ENCODE peak calls at places on chromosomes 13 and 19, in nine cellular contexts. G is right lobe of liver; Y is esophagus squamous epithelium; I is CD4-positive, alpha-beta T cell; X is HepG2; J is AG09319; W is dorsolateral prefrontal cortex; F is naive B cell; R is WERI-Rb-1. S is an unnamed sample.

GRCh38 chr13:99548448-99548847 is 47.2 kb downstream of the TM9SF2 start:
- DNase-seq in I (no peak), X (no peak), R (no peak), G (no peak), J (no peak), Y (no peak), W (no peak), F (no peak), S (no peak)

GRCh38 chr19:50839712-50840655 is 6.6 kb upstream of the KLK15 start:
- DNase-seq in F (no peak), R (no peak), G (no peak), W (no peak), X (no peak), J (no peak), Y (no peak), I (no peak), S (no peak)

GRCh38 chr13:50449465-50449864 is 394.0 kb downstream of the DLEU7 start:
- DNase-seq in X (no peak), J (no peak), I (no peak), W (no peak), G (no peak), Y (no peak), F (no peak), R (no peak), S (no peak)

GRCh38 chr13:46850214-46850613 is 46.6 kb downstream of the HTR2A start:
- DNase-seq in J (no peak), W (no peak), X (no peak), F (no peak), G (no peak), R (no peak), I (no peak), Y (no peak), S (no peak)

GRCh38 chr13:97460004-97460756 is 26.2 kb downstream of the RAP2A start:
- DNase-seq in G (no peak), W (no peak), X (no peak), R (no peak), J (no peak), I (no peak), Y (no peak), F (peak), S (no peak)

GRCh38 chr19:12293771-12294307 is 844 bp downstream of the ZNF44 start:
- DNase-seq in I (peak), G (peak), R (peak), J (no peak), F (peak), X (peak), W (peak), Y (peak), S (no peak)

GRCh38 chr19:48752511-48753365 is at the start of gene FUT1:
- DNase-seq in G (peak), J (no peak), R (peak), X (no peak), Y (no peak), F (peak), W (peak), I (peak), S (no peak)

GRCh38 chr13:21771075-21771474 is 100.2 kb downstream of the FGF9 start:
- DNase-seq in J (no peak), W (no peak), Y (no peak), F (no peak), X (no peak), R (no peak), I (no peak), G (no peak), S (no peak)

GRCh38 chr13:31045621-31046081 is 113.2 kb downstream of the TEX26 start:
- DNase-seq in I (peak), W (no peak), J (peak), R (no peak), X (peak), G (peak), Y (no peak), F (no peak), S (peak)

GRCh38 chr19:18612772-18613588 is at the start of gene TMEM59L:
- DNase-seq in Y (no peak), G (no peak), F (peak), W (peak), X (no peak), J (no peak), I (peak), R (no peak), S (no peak)

GRCh38 chr19:28934626-28935025 is 278.3 kb downstream of the UQCRFS1 start:
- DNase-seq in X (no peak), R (no peak), G (no peak), J (no peak), I (no peak), Y (no peak), W (no peak), F (no peak), S (no peak)

GRCh38 chr13:63948045-63948444 is 2532.4 kb upstream of the PCDH20 start:
- DNase-seq in G (no peak), X (peak), J (no peak), Y (no peak), R (no peak), F (no peak), W (no peak), I (no peak), S (no peak)

GRCh38 chr13:102484329-102484728 is 82.5 kb upstream of the FGF14 start:
- DNase-seq in F (no peak), G (no peak), I (no peak), Y (no peak), J (no peak), W (no peak), X (no peak), R (no peak), S (peak)

GRCh38 chr13:110897024-110897423 is 17.8 kb downstream of the ANKRD10 start:
- DNase-seq in X (no peak), G (no peak), W (no peak), F (no peak), R (no peak), I (no peak), Y (no peak), J (no peak), S (no peak)

GRCh38 chr19:39195755-39196154 is 1.0 kb upstream of the NCCRP1 start:
- DNase-seq in I (no peak), W (no peak), R (no peak), Y (no peak), J (no peak), G (no peak), F (no peak), X (no peak), S (no peak)

S was measured in skeletal muscle cell.